ENCODE peak calls at places on chromosomes 5 and 9, in nine cellular contexts. Z is GM13977; G is RWPE1; X is progenitor cell of endocrine pancreas; V is T-helper 1 cell; O is fibroblast of lung; I is stimulated activated naive CD8-positive, alpha-beta T cell treated with anti-CD3 and anti-CD28 coated beads, Interleukin-15, amount 100 ng/mL, for 72 hours; Y is anterior cingulate cortex; Q is tibial artery. P is an unnamed sample.
A peak's percentile ranks its signal among the peaks of the same experiment; 100 is the strongest.

GRCh38 chr9:6644346-6645152 is 980 bp downstream of the GLDC start:
- DNase-seq in X (no peak), Z (peak; percentile 48), Y (no peak), I (no peak), O (no peak), Q (no peak), V (no peak), G (no peak), P (no peak)

GRCh38 chr9:137506702-137507171 is 43.5 kb downstream of the PNPLA7 start:
- DNase-seq in Y (no peak), Z (no peak), X (no peak), Q (no peak), G (no peak), O (peak; percentile 57), I (no peak), V (no peak), P (no peak)

GRCh38 chr5:132830436-132831094 is at the start of gene SHROOM1:
- DNase-seq in V (no peak), Q (no peak), Y (peak; percentile 50), Z (peak; percentile 91), I (peak; percentile 47), G (peak; percentile 59), O (peak; percentile 62), X (peak; percentile 54), P (no peak)

GRCh38 chr9:127698985-127699670 is 7.7 kb upstream of the CFAP157 start:
- DNase-seq in V (peak; percentile 73), Q (peak; percentile 98), X (peak; percentile 75), G (peak; percentile 100), Z (peak; percentile 93), I (peak; percentile 93), O (peak; percentile 97), Y (peak; percentile 91), P (peak; percentile 90)

GRCh38 chr5:73565969-73566547 is 515 bp downstream of the UTP15 start:
- DNase-seq in V (no peak), Q (no peak), G (no peak), X (no peak), Y (no peak), I (no peak), O (no peak), Z (no peak), P (no peak)

GRCh38 chr9:6144947-6145346 is 70.7 kb upstream of the IL33 start:
- DNase-seq in X (no peak), Y (no peak), G (no peak), V (no peak), Z (no peak), I (no peak), Q (no peak), O (no peak), P (no peak)

GRCh38 chr9:125570246-125570645 is 136.8 kb downstream of the MAPKAP1 start:
- DNase-seq in Y (no peak), G (no peak), I (no peak), X (no peak), Q (no peak), V (no peak), Z (no peak), O (no peak), P (no peak)

GRCh38 chr9:88011005-88011766 is 36.9 kb upstream of the CDK20 start:
- DNase-seq in Y (no peak), V (no peak), Z (no peak), I (no peak), Q (no peak), X (no peak), O (peak; percentile 16), G (peak; percentile 45), P (no peak)

GRCh38 chr5:113806250-113806649 is 292.8 kb downstream of the YTHDC2 start:
- DNase-seq in X (no peak), Y (no peak), V (no peak), Z (no peak), I (no peak), Q (no peak), O (peak; percentile 75), G (no peak), P (no peak)

GRCh38 chr9:108889649-108890067 is 27.6 kb downstream of the ACTL7A start:
- DNase-seq in Z (no peak), Q (no peak), I (no peak), V (no peak), Y (no peak), O (peak; percentile 58), G (peak; percentile 29), X (no peak), P (no peak)

P was measured in caudate nucleus.